ENCODE peak calls at places on chromosomes 1 and 21, in nine cellular contexts. One of them, this sample, is unnamed.

GRCh38 chr1:6601865-6602668 is 602 bp downstream of the KLHL21 start:
- DNase-seq in iris pigment epithelial cell: peak
- DNase-seq in activated CD4-positive, alpha-beta T cell treated with anti-CD3 and anti-CD28 coated beads for 24 hours: no peak
- DNase-seq in mucosa of descending colon: peak
- DNase-seq in NCI-H2171 treated with DMSO at 0.1 percent for 48 hours: peak
- DNase-seq in mesendoderm: no peak
- DNase-seq in memory B cell: peak
- DNase-seq in cardiac muscle cell: peak
- DNase-seq in renal cortical epithelial cell: peak
- DNase-seq in this sample: peak

GRCh38 chr1:239354211-239354610 is 32.2 kb upstream of the CHRM3 start:
- DNase-seq in NCI-H2171 treated with DMSO at 0.1 percent for 48 hours: no peak
- DNase-seq in memory B cell: no peak
- DNase-seq in cardiac muscle cell: no peak
- DNase-seq in iris pigment epithelial cell: peak
- DNase-seq in renal cortical epithelial cell: peak
- DNase-seq in activated CD4-positive, alpha-beta T cell treated with anti-CD3 and anti-CD28 coated beads for 24 hours: no peak
- DNase-seq in mucosa of descending colon: no peak
- DNase-seq in mesendoderm: no peak
- DNase-seq in this sample: no peak

GRCh38 chr1:170114916-170115315 is 30.8 kb upstream of the NTMT2 start:
- DNase-seq in NCI-H2171 treated with DMSO at 0.1 percent for 48 hours: no peak
- DNase-seq in renal cortical epithelial cell: peak
- DNase-seq in mesendoderm: peak
- DNase-seq in activated CD4-positive, alpha-beta T cell treated with anti-CD3 and anti-CD28 coated beads for 24 hours: no peak
- DNase-seq in iris pigment epithelial cell: peak
- DNase-seq in cardiac muscle cell: peak
- DNase-seq in memory B cell: no peak
- DNase-seq in mucosa of descending colon: no peak
- DNase-seq in this sample: peak

GRCh38 chr1:180594723-180595122 is 36.0 kb downstream of the OVAAL start:
- DNase-seq in memory B cell: no peak
- DNase-seq in renal cortical epithelial cell: peak
- DNase-seq in mesendoderm: no peak
- DNase-seq in cardiac muscle cell: no peak
- DNase-seq in NCI-H2171 treated with DMSO at 0.1 percent for 48 hours: no peak
- DNase-seq in iris pigment epithelial cell: no peak
- DNase-seq in mucosa of descending colon: no peak
- DNase-seq in activated CD4-positive, alpha-beta T cell treated with anti-CD3 and anti-CD28 coated beads for 24 hours: no peak
- DNase-seq in this sample: peak

GRCh38 chr1:26035959-26036755 is 9.8 kb downstream of the SLC30A2 start:
- DNase-seq in renal cortical epithelial cell: peak
- DNase-seq in activated CD4-positive, alpha-beta T cell treated with anti-CD3 and anti-CD28 coated beads for 24 hours: peak
- DNase-seq in mucosa of descending colon: peak
- DNase-seq in cardiac muscle cell: peak
- DNase-seq in NCI-H2171 treated with DMSO at 0.1 percent for 48 hours: peak
- DNase-seq in mesendoderm: peak
- DNase-seq in iris pigment epithelial cell: peak
- DNase-seq in memory B cell: peak
- DNase-seq in this sample: peak

GRCh38 chr1:241688940-241689368 is 36.9 kb downstream of the WDR64 start:
- DNase-seq in iris pigment epithelial cell: peak
- DNase-seq in NCI-H2171 treated with DMSO at 0.1 percent for 48 hours: no peak
- DNase-seq in mesendoderm: peak
- DNase-seq in activated CD4-positive, alpha-beta T cell treated with anti-CD3 and anti-CD28 coated beads for 24 hours: no peak
- DNase-seq in mucosa of descending colon: no peak
- DNase-seq in cardiac muscle cell: peak
- DNase-seq in memory B cell: no peak
- DNase-seq in renal cortical epithelial cell: peak
- DNase-seq in this sample: peak

GRCh38 chr21:41970751-41971653 is 17.2 kb upstream of the C2CD2 start:
- DNase-seq in iris pigment epithelial cell: no peak
- DNase-seq in cardiac muscle cell: no peak
- DNase-seq in renal cortical epithelial cell: no peak
- DNase-seq in mesendoderm: no peak
- DNase-seq in memory B cell: no peak
- DNase-seq in NCI-H2171 treated with DMSO at 0.1 percent for 48 hours: no peak
- DNase-seq in mucosa of descending colon: no peak
- DNase-seq in activated CD4-positive, alpha-beta T cell treated with anti-CD3 and anti-CD28 coated beads for 24 hours: no peak
- DNase-seq in this sample: no peak

GRCh38 chr1:1777950-1778826 is at the start of gene NADK:
- DNase-seq in NCI-H2171 treated with DMSO at 0.1 percent for 48 hours: peak
- DNase-seq in cardiac muscle cell: peak
- DNase-seq in iris pigment epithelial cell: no peak
- DNase-seq in activated CD4-positive, alpha-beta T cell treated with anti-CD3 and anti-CD28 coated beads for 24 hours: peak
- DNase-seq in memory B cell: peak
- DNase-seq in renal cortical epithelial cell: no peak
- DNase-seq in mucosa of descending colon: peak
- DNase-seq in mesendoderm: peak
- DNase-seq in this sample: no peak

GRCh38 chr1:52348704-52349301 is 17.2 kb downstream of the CC2D1B start:
- DNase-seq in mesendoderm: peak
- DNase-seq in iris pigment epithelial cell: peak
- DNase-seq in memory B cell: no peak
- DNase-seq in mucosa of descending colon: no peak
- DNase-seq in renal cortical epithelial cell: no peak
- DNase-seq in activated CD4-positive, alpha-beta T cell treated with anti-CD3 and anti-CD28 coated beads for 24 hours: no peak
- DNase-seq in cardiac muscle cell: peak
- DNase-seq in NCI-H2171 treated with DMSO at 0.1 percent for 48 hours: peak
- DNase-seq in this sample: no peak

GRCh38 chr1:116131866-116132605 is 20.8 kb downstream of the MAB21L3 start:
- DNase-seq in mesendoderm: no peak
- DNase-seq in renal cortical epithelial cell: no peak
- DNase-seq in iris pigment epithelial cell: no peak
- DNase-seq in memory B cell: no peak
- DNase-seq in mucosa of descending colon: no peak
- DNase-seq in activated CD4-positive, alpha-beta T cell treated with anti-CD3 and anti-CD28 coated beads for 24 hours: no peak
- DNase-seq in cardiac muscle cell: no peak
- DNase-seq in NCI-H2171 treated with DMSO at 0.1 percent for 48 hours: no peak
- DNase-seq in this sample: peak

GRCh38 chr1:25933479-25934365 is 27.5 kb upstream of the STMN1 start:
- DNase-seq in activated CD4-positive, alpha-beta T cell treated with anti-CD3 and anti-CD28 coated beads for 24 hours: no peak
- DNase-seq in renal cortical epithelial cell: no peak
- DNase-seq in mesendoderm: no peak
- DNase-seq in iris pigment epithelial cell: no peak
- DNase-seq in mucosa of descending colon: no peak
- DNase-seq in memory B cell: no peak
- DNase-seq in cardiac muscle cell: no peak
- DNase-seq in NCI-H2171 treated with DMSO at 0.1 percent for 48 hours: no peak
- DNase-seq in this sample: no peak

GRCh38 chr1:228378453-228379164 is 28.0 kb downstream of the TRIM11 start:
- DNase-seq in renal cortical epithelial cell: no peak
- DNase-seq in activated CD4-positive, alpha-beta T cell treated with anti-CD3 and anti-CD28 coated beads for 24 hours: peak
- DNase-seq in NCI-H2171 treated with DMSO at 0.1 percent for 48 hours: peak
- DNase-seq in mesendoderm: peak
- DNase-seq in cardiac muscle cell: peak
- DNase-seq in iris pigment epithelial cell: peak
- DNase-seq in memory B cell: no peak
- DNase-seq in mucosa of descending colon: peak
- DNase-seq in this sample: peak

GRCh38 chr1:211493865-211494653 is 2.1 kb upstream of the RD3 start:
- DNase-seq in iris pigment epithelial cell: no peak
- DNase-seq in mucosa of descending colon: no peak
- DNase-seq in NCI-H2171 treated with DMSO at 0.1 percent for 48 hours: no peak
- DNase-seq in cardiac muscle cell: no peak
- DNase-seq in renal cortical epithelial cell: no peak
- DNase-seq in memory B cell: no peak
- DNase-seq in activated CD4-positive, alpha-beta T cell treated with anti-CD3 and anti-CD28 coated beads for 24 hours: no peak
- DNase-seq in mesendoderm: no peak
- DNase-seq in this sample: no peak

GRCh38 chr1:79441243-79441642 is 434.7 kb upstream of the ADGRL4 start:
- DNase-seq in renal cortical epithelial cell: no peak
- DNase-seq in mucosa of descending colon: no peak
- DNase-seq in cardiac muscle cell: no peak
- DNase-seq in mesendoderm: no peak
- DNase-seq in activated CD4-positive, alpha-beta T cell treated with anti-CD3 and anti-CD28 coated beads for 24 hours: no peak
- DNase-seq in NCI-H2171 treated with DMSO at 0.1 percent for 48 hours: no peak
- DNase-seq in iris pigment epithelial cell: no peak
- DNase-seq in memory B cell: no peak
- DNase-seq in this sample: no peak

GRCh38 chr1:2928733-2929325 is 92.4 kb upstream of the ACTRT2 start:
- DNase-seq in cardiac muscle cell: no peak
- DNase-seq in memory B cell: no peak
- DNase-seq in mucosa of descending colon: no peak
- DNase-seq in iris pigment epithelial cell: no peak
- DNase-seq in mesendoderm: no peak
- DNase-seq in NCI-H2171 treated with DMSO at 0.1 percent for 48 hours: peak
- DNase-seq in renal cortical epithelial cell: no peak
- DNase-seq in activated CD4-positive, alpha-beta T cell treated with anti-CD3 and anti-CD28 coated beads for 24 hours: no peak
- DNase-seq in this sample: no peak

GRCh38 chr1:185896863-185897262 is 162.7 kb downstream of the HMCN1 start:
- DNase-seq in NCI-H2171 treated with DMSO at 0.1 percent for 48 hours: no peak
- DNase-seq in mucosa of descending colon: no peak
- DNase-seq in activated CD4-positive, alpha-beta T cell treated with anti-CD3 and anti-CD28 coated beads for 24 hours: no peak
- DNase-seq in cardiac muscle cell: no peak
- DNase-seq in mesendoderm: no peak
- DNase-seq in memory B cell: no peak
- DNase-seq in iris pigment epithelial cell: peak
- DNase-seq in renal cortical epithelial cell: peak
- DNase-seq in this sample: peak

GRCh38 chr1:50633465-50633864 is 210.2 kb upstream of the DMRTA2 start:
- DNase-seq in mesendoderm: peak
- DNase-seq in mucosa of descending colon: no peak
- DNase-seq in iris pigment epithelial cell: no peak
- DNase-seq in activated CD4-positive, alpha-beta T cell treated with anti-CD3 and anti-CD28 coated beads for 24 hours: no peak
- DNase-seq in renal cortical epithelial cell: no peak
- DNase-seq in cardiac muscle cell: peak
- DNase-seq in NCI-H2171 treated with DMSO at 0.1 percent for 48 hours: peak
- DNase-seq in memory B cell: no peak
- DNase-seq in this sample: no peak

GRCh38 chr1:186094170-186094569 is 280.9 kb downstream of the TPR start:
- DNase-seq in iris pigment epithelial cell: peak
- DNase-seq in NCI-H2171 treated with DMSO at 0.1 percent for 48 hours: no peak
- DNase-seq in renal cortical epithelial cell: peak
- DNase-seq in mucosa of descending colon: no peak
- DNase-seq in cardiac muscle cell: no peak
- DNase-seq in memory B cell: no peak
- DNase-seq in mesendoderm: peak
- DNase-seq in activated CD4-positive, alpha-beta T cell treated with anti-CD3 and anti-CD28 coated beads for 24 hours: no peak
- DNase-seq in this sample: peak

GRCh38 chr21:28776251-28776650 is 216.4 kb downstream of the LTN1 start:
- DNase-seq in mucosa of descending colon: no peak
- DNase-seq in NCI-H2171 treated with DMSO at 0.1 percent for 48 hours: no peak
- DNase-seq in cardiac muscle cell: no peak
- DNase-seq in renal cortical epithelial cell: peak
- DNase-seq in activated CD4-positive, alpha-beta T cell treated with anti-CD3 and anti-CD28 coated beads for 24 hours: peak
- DNase-seq in iris pigment epithelial cell: peak
- DNase-seq in mesendoderm: no peak
- DNase-seq in memory B cell: no peak
- DNase-seq in this sample: peak

This sample was measured in bronchial epithelial cell.